ENCODE peak calls at places on chromosomes 6 and 20, in eight cellular contexts. R is cardiac muscle cell, M is transverse colon, F is vagina, X is ovary, H is thoracic aorta, O is mucosa of descending colon, L is heart left ventricle. A is an unnamed sample.

GRCh38 chr6:139381216-139381615 is 6.8 kb upstream of the CITED2 start:
- DNase-seq in M (no peak), O (no peak), H (no peak), R (peak; percentile 32), L (no peak), X (no peak), F (no peak), A (no peak)

GRCh38 chr20:19757973-19758887 is at the start of gene RIN2:
- DNase-seq in H (peak; percentile 73), L (peak; percentile 91), R (peak; percentile 97), M (peak; percentile 92), F (no peak), O (peak; percentile 95), X (peak; percentile 91), A (peak; percentile 90)

GRCh38 chr20:433300-433975 is 25.3 kb downstream of the RBCK1 start:
- DNase-seq in F (no peak), O (no peak), M (no peak), R (no peak), L (no peak), X (no peak), H (no peak), A (no peak)

GRCh38 chr6:5541751-5542432 is 280.6 kb downstream of the FARS2 start:
- DNase-seq in X (no peak), R (peak; percentile 11), O (no peak), L (no peak), M (no peak), F (no peak), H (no peak), A (no peak)

GRCh38 chr20:44761423-44761822 is 15.8 kb downstream of the KCNK15 start:
- DNase-seq in R (peak; percentile 58), L (no peak), X (no peak), O (no peak), H (no peak), M (no peak), F (no peak), A (no peak)

GRCh38 chr6:7126759-7127158 is 19.0 kb downstream of the RREB1 start:
- DNase-seq in O (no peak), R (no peak), H (no peak), X (no peak), F (no peak), M (no peak), L (no peak), A (no peak)

GRCh38 chr20:18851556-18852098 is 38.0 kb downstream of the SCP2D1 start:
- DNase-seq in L (no peak), H (no peak), R (no peak), F (no peak), X (no peak), O (no peak), M (no peak), A (no peak)

GRCh38 chr6:70790483-70790882 is 122.8 kb downstream of the SMAP1 start:
- DNase-seq in X (no peak), O (no peak), H (no peak), M (no peak), R (no peak), F (no peak), L (no peak), A (no peak)

GRCh38 chr6:41588083-41588482 is 41.9 kb downstream of the FOXP4 start:
- DNase-seq in L (no peak), F (no peak), X (no peak), H (no peak), R (no peak), M (no peak), O (no peak), A (no peak)

GRCh38 chr6:14092301-14092700 is 25.3 kb upstream of the CD83 start:
- DNase-seq in X (no peak), O (no peak), H (no peak), F (no peak), L (no peak), R (no peak), M (no peak), A (no peak)

GRCh38 chr20:16387661-16388060 is 185.6 kb downstream of the KIF16B start:
- DNase-seq in O (no peak), R (no peak), H (no peak), F (no peak), L (no peak), X (no peak), M (no peak), A (no peak)

GRCh38 chr6:56616967-56617366 is 25.7 kb downstream of the DST start:
- DNase-seq in X (no peak), M (no peak), O (no peak), R (no peak), F (no peak), H (no peak), L (no peak), A (no peak)

GRCh38 chr6:70668499-70668812 is 773 bp downstream of the SMAP1 start:
- DNase-seq in L (no peak), O (no peak), F (no peak), H (no peak), X (no peak), M (no peak), R (no peak), A (no peak)

GRCh38 chr20:50386641-50386960 is 123.6 kb upstream of the PTPN1 start:
- DNase-seq in F (no peak), M (no peak), O (no peak), H (no peak), L (no peak), X (no peak), R (no peak), A (no peak)

GRCh38 chr20:59824711-59825562 is 108.5 kb downstream of the SYCP2 start:
- DNase-seq in R (no peak), H (no peak), M (no peak), F (no peak), X (no peak), O (no peak), L (no peak), A (no peak)

GRCh38 chr6:3911130-3911529 is 62.0 kb downstream of the FAM50B start:
- DNase-seq in X (no peak), L (no peak), O (no peak), H (no peak), R (no peak), M (no peak), F (no peak), A (no peak)

GRCh38 chr6:41711323-41712038 is 23.9 kb downstream of the TFEB start:
- DNase-seq in F (no peak), R (no peak), M (no peak), L (peak; percentile 43), O (no peak), X (no peak), H (no peak), A (no peak)

GRCh38 chr20:10467985-10468845 is 33.1 kb downstream of the SLX4IP start:
- DNase-seq in O (no peak), L (no peak), X (no peak), H (no peak), R (no peak), M (no peak), F (no peak), A (no peak)

DNA sequence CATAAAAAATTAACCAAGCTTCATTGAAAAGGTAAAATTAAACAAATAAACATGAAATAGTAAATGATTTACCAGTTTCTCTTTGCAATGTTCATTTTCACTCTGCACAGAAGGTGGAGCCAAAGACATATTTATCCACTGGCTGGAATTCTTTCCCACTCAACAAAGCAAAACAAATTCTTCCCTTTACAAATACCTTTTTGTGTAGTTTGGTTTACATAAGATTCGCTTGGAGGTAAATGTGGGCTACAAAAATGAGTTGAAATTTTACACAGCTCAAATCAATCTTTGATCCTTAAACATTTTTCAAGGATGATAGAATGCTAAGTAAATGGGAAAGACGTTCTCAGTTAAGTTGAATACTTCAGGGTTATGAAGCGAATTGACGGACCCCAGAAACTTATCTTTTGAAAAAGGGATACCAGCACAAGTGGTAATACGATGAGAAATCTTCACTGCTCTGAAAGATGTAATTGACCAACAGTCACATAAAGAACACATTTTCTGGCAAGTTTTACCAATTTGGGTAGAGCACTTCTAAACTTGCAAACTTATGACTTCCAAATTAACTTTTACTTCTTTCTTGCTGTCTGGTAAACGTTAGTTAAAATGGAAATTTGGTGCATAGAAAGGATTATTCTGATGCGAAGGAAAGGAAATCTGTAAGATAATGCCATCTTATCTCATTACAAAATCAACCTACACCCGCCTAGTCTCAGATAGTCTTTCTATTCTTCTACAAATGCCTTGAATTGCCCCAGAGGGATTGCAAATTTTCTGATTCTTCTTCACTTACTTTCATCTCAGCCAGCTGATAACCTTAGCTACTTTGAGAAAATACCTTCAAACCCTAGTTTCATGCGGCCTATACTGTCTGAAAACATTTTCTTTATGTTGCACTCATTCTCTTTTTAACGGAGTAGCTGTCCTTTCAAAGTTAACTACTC is 4.7 kb upstream of the GJA1 start:
- DNase-seq in F (no peak), O (no peak), L (no peak), X (no peak), M (no peak), R (peak; percentile 73), H (no peak), A (no peak)
- TF ChIP-seq CTCF in F (peak; percentile 53), O (no peak), L (peak; percentile 78), X (peak; percentile 72), M (peak; percentile 49), R (peak; percentile 63), H (peak; percentile 61), A (peak; percentile 49)

GRCh38 chr6:135481786-135482369 is 15.7 kb downstream of the AHI1 start:
- DNase-seq in R (no peak), O (no peak), M (no peak), X (no peak), L (no peak), F (no peak), H (no peak), A (no peak)
- H3K36me3 ChIP-seq in R (peaks cover 3% of the 10 kb centered on the region), O (no peaks in the 10 kb centered on the region), M (no peaks in the 10 kb centered on the region), X (no peaks in the 10 kb centered on the region), L (peaks cover 55% of the 10 kb centered on the region), F (peaks cover 8% of the 10 kb centered on the region), H (peaks cover 22% of the 10 kb centered on the region), A (peaks cover 16% of the 10 kb centered on the region)

GRCh38 chr6:82245376-82245775 is 2.2 kb downstream of the IBTK start:
- DNase-seq in O (no peak), M (no peak), H (no peak), L (no peak), R (no peak), F (no peak), X (no peak), A (no peak)

GRCh38 chr6:82247634-82248232 is at the start of gene IBTK:
- DNase-seq in H (peak; percentile 78), R (peak; percentile 95), O (peak; percentile 96), X (peak; percentile 93), L (peak; percentile 96), M (peak; percentile 96), F (peak; percentile 97), A (peak; percentile 96)

GRCh38 chr6:82246370-82246769 is 1.2 kb downstream of the IBTK start:
- DNase-seq in F (no peak), H (no peak), L (no peak), O (no peak), X (peak; percentile 23), R (no peak), M (no peak), A (no peak)

GRCh38 chr6:82248233-82248735 is 740 bp upstream of the IBTK start:
- DNase-seq in X (no peak), O (no peak), H (no peak), R (peak; percentile 41), F (no peak), M (peak; percentile 21), L (no peak), A (no peak)

GRCh38 chr6:82246802-82247633 is 526 bp downstream of the IBTK start:
- DNase-seq in M (peak; percentile 64), F (no peak), R (peak; percentile 47), X (no peak), L (no peak), O (no peak), H (peak; percentile 21), A (peak; percentile 64)
- H3K4me1 ChIP-seq in M (peaks cover 20% of the 10 kb centered on the region), F (peaks cover 37% of the 10 kb centered on the region), R (peaks cover 18% of the 10 kb centered on the region), X (peaks cover 2% of the 10 kb centered on the region), L (peaks cover 48% of the 10 kb centered on the region), O (peaks cover 10% of the 10 kb centered on the region), H (peaks cover 33% of the 10 kb centered on the region), A (peaks cover 9% of the 10 kb centered on the region)

GRCh38 chr6:16336056-16336810 is 97.8 kb downstream of the GMPR start:
- DNase-seq in R (no peak), L (no peak), H (no peak), F (no peak), M (no peak), O (no peak), X (no peak), A (no peak)
- TF ChIP-seq CTCF in R (no peak), L (no peak), H (no peak), F (no peak), M (no peak), O (no peak), X (no peak), A (no peak)

A was measured in lung.